ENCODE peak calls at places on chromosomes 12 and 14, in nine cellular contexts. J is naive thymus-derived CD8-positive, alpha-beta T cell; M is hepatic stellate cell; F is GDM1; G is AG09309; X is fibroblast of the aortic adventitia; N is NCI-H510A; C is stimulated activated naive CD8-positive, alpha-beta T cell treated with anti-CD3 and anti-CD28 coated beads, Interleukin-15, amount 100 ng/mL, for 72 hours; P is Kasumi-1. K is an unnamed sample.

GRCh38 chr12:40598073-40598472 is 94.2 kb upstream of the CNTN1 start:
- DNase-seq in J (no peak), M (no peak), F (no peak), G (no peak), X (no peak), N (no peak), C (no peak), P (no peak), K (no peak)

GRCh38 chr14:61620130-61620946 is 75.0 kb upstream of the HIF1A start:
- DNase-seq in J (no peak), M (no peak), F (no peak), G (peak; percentile 98), X (peak; percentile 99), N (no peak), C (no peak), P (no peak), K (no peak)

GRCh38 chr12:74129702-74130101 is 407.9 kb upstream of the ATXN7L3B start:
- DNase-seq in J (no peak), M (no peak), F (no peak), G (no peak), X (no peak), N (no peak), C (no peak), P (no peak), K (no peak)

GRCh38 chr14:68780358-68781160 is 12.3 kb downstream of the ZFP36L1 start:
- DNase-seq in J (no peak), M (peak; percentile 62), F (peak; percentile 77), G (no peak), X (peak; percentile 79), N (no peak), C (peak; percentile 39), P (peak; percentile 90), K (peak; percentile 65)

GRCh38 chr14:93683241-93683640 is 105.0 kb downstream of the PRIMA1 start:
- DNase-seq in J (no peak), M (no peak), F (no peak), G (no peak), X (no peak), N (no peak), C (no peak), P (no peak), K (peak; percentile 74)

GRCh38 chr12:55548756-55549155 is 646 bp upstream of the OR6C4 start:
- DNase-seq in J (no peak), M (no peak), F (no peak), G (no peak), X (no peak), N (no peak), C (no peak), P (no peak), K (no peak)

GRCh38 chr14:102922490-102923200 is at the start of gene AMN:
- DNase-seq in J (no peak), M (no peak), F (no peak), G (no peak), X (no peak), N (no peak), C (no peak), P (no peak), K (peak; percentile 41)

GRCh38 chr14:68753696-68754095 is 39.2 kb downstream of the ZFP36L1 start:
- DNase-seq in J (no peak), M (no peak), F (no peak), G (peak; percentile 46), X (peak; percentile 49), N (no peak), C (no peak), P (no peak), K (no peak)